ENCODE peak calls at places on chromosomes 13 and 19, in six cellular contexts. W, J, M, S, B and H are unnamed samples.

GRCh38 chr19:3135961-3136683 is at the start of gene GNA15:
- DNase-seq in B (no peak), M (no peak), J (no peak), W (peak; percentile 62), S (no peak), H (no peak)

GRCh38 chr19:51690359-51691121 is 2.6 kb upstream of the SPACA6 start:
- DNase-seq in W (peak; percentile 59), S (peak; percentile 66), B (peak; percentile 41), M (peak; percentile 67), J (peak; percentile 80), H (peak; percentile 59)

GRCh38 chr13:113337976-113338375 is 26.0 kb downstream of the GRTP1 start:
- DNase-seq in S (no peak), W (no peak), M (no peak), J (no peak), B (no peak), H (no peak)

GRCh38 chr13:20519887-20520286 is 5.8 kb downstream of the CRYL1 start:
- DNase-seq in S (no peak), J (no peak), M (no peak), B (no peak), W (no peak), H (no peak)

GRCh38 chr19:38425222-38425809 is 703 bp downstream of the RASGRP4 start:
- DNase-seq in W (no peak), M (no peak), B (no peak), S (no peak), J (no peak), H (no peak)

GRCh38 chr19:41821003-41821735 is 23.3 kb downstream of the LYPD4 start:
- DNase-seq in W (peak; percentile 41), B (no peak), J (peak; percentile 51), S (peak; percentile 25), M (no peak), H (no peak)

GRCh38 chr13:45149964-45150363 is 29.7 kb downstream of the GTF2F2 start:
- DNase-seq in W (no peak), M (no peak), B (no peak), S (no peak), J (no peak), H (no peak)

GRCh38 chr19:16076958-16077611 is 790 bp downstream of the TPM4 start:
- DNase-seq in M (peak; percentile 59), W (peak; percentile 73), J (peak; percentile 71), B (no peak), S (peak; percentile 62), H (peak; percentile 77)

GRCh38 chr19:37074819-37075362 is 3.3 kb upstream of the ZNF420 start:
- DNase-seq in S (no peak), W (no peak), J (no peak), B (no peak), M (no peak), H (no peak)

GRCh38 chr13:98992355-98992754 is 14.5 kb upstream of the DOCK9 start:
- DNase-seq in B (no peak), M (no peak), W (no peak), J (no peak), S (no peak), H (no peak)

GRCh38 chr19:49390978-49391304 is 2.9 kb downstream of the KASH5 start:
- DNase-seq in J (no peak), S (no peak), B (no peak), W (no peak), M (no peak), H (no peak)

GRCh38 chr13:100787899-100788298 is 113.3 kb upstream of the TMTC4 start:
- DNase-seq in J (no peak), W (no peak), M (no peak), B (no peak), S (no peak), H (no peak)

GRCh38 chr13:109673477-109673876 is 112.9 kb downstream of the IRS2 start:
- DNase-seq in J (no peak), M (no peak), S (no peak), W (no peak), B (no peak), H (no peak)

GRCh38 chr19:45164577-45165335 is 4.0 kb upstream of the NKPD1 start:
- DNase-seq in S (peak; percentile 55), B (no peak), W (peak; percentile 79), J (peak; percentile 78), M (peak; percentile 53), H (no peak)

GRCh38 chr19:38207543-38207942 is 16.5 kb downstream of the DPF1 start:
- DNase-seq in W (no peak), J (no peak), M (no peak), B (no peak), S (no peak), H (no peak)

GRCh38 chr19:16585808-16586476 is 13.7 kb upstream of the SLC35E1 start:
- DNase-seq in S (no peak), B (no peak), J (no peak), W (peak; percentile 62), M (no peak), H (no peak)

GRCh38 chr13:25210842-25211241 is 38.8 kb upstream of the AMER2 start:
- DNase-seq in W (no peak), B (no peak), J (peak; percentile 10), S (no peak), M (no peak), H (no peak)

GRCh38 chr13:44404261-44405139 is 30.9 kb downstream of the SERP2 start:
- DNase-seq in M (no peak), B (no peak), J (no peak), W (peak; percentile 38), S (no peak), H (no peak)

GRCh38 chr13:78660130-78660857 is 1.3 kb upstream of the OBI1 start:
- DNase-seq in S (peak; percentile 45), W (peak; percentile 11), B (no peak), M (peak; percentile 23), J (no peak), H (peak; percentile 11)

DNA sequence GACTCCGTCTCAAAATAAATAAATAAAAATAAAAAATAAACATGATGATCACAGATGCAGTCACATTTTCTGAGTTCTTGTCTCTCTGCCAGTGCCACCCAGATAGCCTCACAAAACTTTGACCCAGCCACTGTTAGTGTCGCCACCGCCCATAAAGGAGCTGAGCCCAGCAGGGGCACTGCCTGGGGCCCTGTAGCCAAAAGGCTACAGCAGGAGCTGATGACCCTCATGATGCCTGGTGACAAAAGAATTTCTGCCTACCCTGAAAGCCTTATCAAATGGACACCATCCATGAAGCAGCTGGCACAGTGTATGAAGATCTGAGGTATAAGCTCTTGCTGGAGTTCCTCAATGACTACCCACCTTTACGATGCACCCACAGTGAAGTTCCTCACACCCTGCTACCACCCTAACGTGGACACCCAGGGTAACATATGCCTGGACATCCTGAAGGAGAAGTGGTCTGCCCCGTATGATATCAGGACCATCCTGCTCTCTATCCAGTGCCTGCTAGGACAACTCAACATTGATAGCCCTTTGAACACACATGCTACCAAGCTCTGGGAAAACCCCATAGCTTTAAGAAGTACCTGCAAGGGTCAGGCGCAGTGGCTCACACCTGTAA is 18.3 kb downstream of the ZNF587 start:
- DNase-seq in B (no peak), J (no peak), W (no peak), S (no peak), M (no peak), H (no peak)
- H3K9me3 ChIP-seq in B (peaks cover 61% of the 10 kb centered on the region), J (no peaks in the 10 kb centered on the region), W (peaks cover 82% of the 10 kb centered on the region), S (no peaks in the 10 kb centered on the region), M (peaks cover 41% of the 10 kb centered on the region), H (peaks cover 66% of the 10 kb centered on the region)

DNA sequence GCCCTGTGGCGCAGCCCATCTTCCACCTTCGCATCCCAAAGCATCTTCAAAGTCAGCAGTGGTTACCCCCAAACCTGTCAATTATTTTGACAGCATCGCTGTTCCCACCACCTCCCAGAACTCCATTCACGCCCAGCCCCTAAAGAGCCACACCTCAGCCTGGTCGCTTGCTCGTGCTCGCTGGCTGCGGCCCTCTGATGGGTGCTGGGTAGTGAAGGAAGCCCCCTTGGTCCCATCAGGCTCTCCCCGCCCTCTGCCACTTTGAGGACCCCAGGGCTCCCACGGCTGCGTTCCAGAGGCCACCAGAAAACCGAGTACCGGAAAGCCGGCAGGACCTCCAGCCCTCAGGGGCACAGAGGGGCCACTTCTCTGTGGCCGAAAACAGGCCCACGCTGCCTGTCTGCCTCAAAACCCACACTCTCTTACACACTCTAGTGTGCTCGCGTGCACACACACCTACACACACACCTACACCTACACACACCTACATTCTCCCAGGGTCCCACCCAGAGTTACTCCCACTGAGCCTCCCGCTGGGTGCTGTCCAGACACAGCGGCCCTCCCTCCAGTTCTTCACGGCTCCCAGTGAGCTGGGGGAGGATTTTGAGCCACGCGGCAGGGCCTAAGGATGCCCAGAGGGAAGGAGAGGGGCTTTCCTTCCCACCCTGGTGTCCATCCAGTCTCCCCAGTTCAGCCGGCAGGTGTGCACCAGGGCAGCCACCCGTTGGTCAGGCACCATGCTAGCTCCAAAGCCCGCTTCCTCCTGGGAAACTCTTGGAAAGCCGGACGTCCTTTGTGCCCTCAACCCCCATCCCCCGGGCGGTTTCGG is 1.9 kb downstream of the VSTM2B start:
- DNase-seq in J (no peak), M (no peak), B (no peak), S (no peak), W (no peak), H (no peak)
- H3K4me3 ChIP-seq in J (peak overlapping the region; percentile 57), M (no peak overlapping the region), B (no peak overlapping the region), S (no peak overlapping the region), W (no peak overlapping the region), H (no peak overlapping the region)

GRCh38 chr13:36341718-36342117 is 4.5 kb downstream of the SPART start:
- DNase-seq in W (no peak), M (no peak), J (peak; percentile 55), B (no peak), S (no peak), H (no peak)
- H3K9me3 ChIP-seq in W (no peaks in the 10 kb centered on the region), M (no peaks in the 10 kb centered on the region), J (no peaks in the 10 kb centered on the region), B (no peaks in the 10 kb centered on the region), S (no peaks in the 10 kb centered on the region), H (no peaks in the 10 kb centered on the region)

GRCh38 chr13:29946093-29946492 is 95.7 kb upstream of the UBL3 start:
- DNase-seq in B (no peak), M (no peak), J (no peak), S (peak; percentile 45), W (no peak), H (no peak)

GRCh38 chr13:29947839-29948238 is 97.4 kb upstream of the UBL3 start:
- DNase-seq in S (no peak), W (no peak), J (no peak), B (no peak), M (no peak), H (no peak)

GRCh38 chr13:29940715-29941114 is 90.3 kb upstream of the UBL3 start:
- DNase-seq in S (no peak), M (no peak), B (no peak), W (no peak), J (no peak), H (no peak)

GRCh38 chr13:29939158-29939557 is 88.7 kb upstream of the UBL3 start:
- DNase-seq in M (no peak), S (no peak), J (no peak), W (no peak), B (no peak), H (no peak)

DNA sequence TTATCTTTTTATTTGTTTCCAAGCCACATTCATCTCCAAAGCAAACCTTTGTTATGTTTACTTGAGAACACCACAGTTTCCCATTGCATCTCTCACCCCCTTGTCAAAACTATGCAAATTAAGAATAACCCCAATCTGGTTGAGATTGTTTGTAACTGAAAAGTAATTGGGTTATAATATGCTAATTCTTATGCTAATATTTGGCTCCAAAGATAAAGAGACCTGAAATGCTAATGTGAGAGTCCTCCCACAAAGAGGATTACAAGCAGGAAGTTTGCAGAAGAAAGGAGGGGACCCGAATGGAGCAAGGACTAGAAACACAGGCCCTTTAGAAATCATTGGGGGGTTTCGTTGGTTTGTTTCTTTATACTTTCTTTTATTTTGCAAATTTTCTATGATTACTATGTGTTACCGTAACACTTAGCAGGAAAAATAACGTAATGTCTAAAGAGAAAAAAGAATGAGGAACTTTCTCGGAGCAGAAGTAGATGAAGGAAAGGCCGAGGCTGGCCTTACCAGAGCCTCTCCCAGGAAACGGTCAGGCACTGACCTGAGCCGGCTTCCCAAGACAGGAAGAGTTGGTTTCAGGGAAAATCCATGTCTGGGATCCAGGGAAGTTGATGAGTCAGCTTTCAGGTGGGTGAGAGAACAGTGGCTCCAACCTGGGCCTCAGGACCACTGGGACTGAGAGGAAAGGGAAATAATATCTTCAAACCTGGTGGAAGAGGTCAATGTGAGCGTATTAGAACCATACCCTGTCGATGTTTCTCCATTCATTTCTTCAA is 93.1 kb upstream of the UBL3 start:
- DNase-seq in S (no peak), M (no peak), J (no peak), W (no peak), B (no peak), H (no peak)
- H3K4me3 ChIP-seq in S (no peak overlapping the region), M (no peak overlapping the region), J (no peak overlapping the region), W (no peak overlapping the region), B (no peak overlapping the region), H (no peak overlapping the region)